ENCODE peak calls at places on chromosomes 12 and 14, in ten cellular contexts. V is fibroblast of gingiva, N is ovary, W is AML-193, C is AG08395, J is HS-5, L is lower leg skin, P is HFFc6, F is heart right ventricle, T is A549. U is an unnamed sample.

GRCh38 chr12:92987362-92987761 is 58.3 kb upstream of the EEA1 start:
- DNase-seq in V (peak), N (no peak), W (peak), C (peak), J (no peak), L (no peak), P (peak), F (no peak), T (peak), U (no peak)

GRCh38 chr14:65560340-65561027 is 148.0 kb downstream of the FUT8 start:
- DNase-seq in V (no peak), N (no peak), W (no peak), C (peak), J (no peak), L (no peak), P (no peak), F (no peak), T (no peak), U (no peak)

GRCh38 chr12:41924111-41924510 is 220.6 kb downstream of the GXYLT1 start:
- DNase-seq in V (no peak), N (no peak), W (no peak), C (no peak), J (no peak), L (no peak), P (no peak), F (no peak), T (peak), U (no peak)

GRCh38 chr12:94405378-94406116 is 54.1 kb downstream of the CEP83 start:
- DNase-seq in V (no peak), N (no peak), W (no peak), C (peak), J (no peak), L (no peak), P (no peak), F (no peak), T (no peak), U (no peak)

GRCh38 chr12:12510141-12510540 is 52.5 kb downstream of the DUSP16 start:
- DNase-seq in V (no peak), N (no peak), W (no peak), C (peak), J (peak), L (no peak), P (peak), F (no peak), T (no peak), U (no peak)

GRCh38 chr12:52126605-52127578 is 47.4 kb downstream of the SMIM41 start:
- DNase-seq in V (no peak), N (no peak), W (no peak), C (no peak), J (no peak), L (peak), P (no peak), F (no peak), T (no peak), U (no peak)

GRCh38 chr12:94889512-94890210 is 113.8 kb downstream of the NDUFA12 start:
- DNase-seq in V (no peak), N (no peak), W (no peak), C (no peak), J (no peak), L (no peak), P (no peak), F (no peak), T (no peak), U (no peak)

GRCh38 chr14:49892301-49892635 is 614 bp upstream of the ARF6 start:
- DNase-seq in V (peak), N (no peak), W (peak), C (peak), J (no peak), L (no peak), P (peak), F (no peak), T (peak), U (peak)

GRCh38 chr12:123991402-123991951 is 18.5 kb downstream of the ZNF664 start:
- DNase-seq in V (no peak), N (no peak), W (no peak), C (no peak), J (no peak), L (no peak), P (peak), F (no peak), T (no peak), U (no peak)

GRCh38 chr14:77738559-77739250 is 22.3 kb downstream of the SNW1 start:
- DNase-seq in V (no peak), N (no peak), W (no peak), C (peak), J (no peak), L (no peak), P (no peak), F (peak), T (no peak), U (no peak)

GRCh38 chr14:35213143-35213788 is 78.9 kb upstream of the PSMA6 start:
- DNase-seq in V (no peak), N (peak), W (no peak), C (no peak), J (no peak), L (no peak), P (no peak), F (no peak), T (no peak), U (no peak)

GRCh38 chr14:26527095-26527494 is 70.7 kb downstream of the NOVA1 start:
- DNase-seq in V (peak), N (no peak), W (no peak), C (peak), J (peak), L (no peak), P (no peak), F (no peak), T (peak), U (no peak)

GRCh38 chr14:50854521-50854920 is 17.3 kb upstream of the ABHD12B start:
- DNase-seq in V (no peak), N (no peak), W (peak), C (no peak), J (no peak), L (no peak), P (no peak), F (no peak), T (no peak), U (no peak)

GRCh38 chr12:54997914-54998507 is 13.4 kb upstream of the TESPA1 start:
- DNase-seq in V (no peak), N (no peak), W (no peak), C (no peak), J (no peak), L (no peak), P (no peak), F (no peak), T (no peak), U (no peak)

GRCh38 chr12:124381454-124382207 is 86.7 kb downstream of the RFLNA start:
- DNase-seq in V (peak), N (peak), W (no peak), C (peak), J (no peak), L (peak), P (peak), F (peak), T (peak), U (no peak)

GRCh38 chr12:116319851-116320621 is 42.5 kb upstream of the MED13L start:
- DNase-seq in V (peak), N (peak), W (no peak), C (peak), J (peak), L (peak), P (peak), F (peak), T (no peak), U (no peak)

GRCh38 chr14:88142990-88143389 is 138.1 kb downstream of the GPR65 start:
- DNase-seq in V (no peak), N (no peak), W (no peak), C (no peak), J (no peak), L (no peak), P (no peak), F (no peak), T (no peak), U (no peak)

GRCh38 chr14:56116128-56116900 is 1.9 kb upstream of the PELI2 start:
- DNase-seq in V (no peak), N (no peak), W (no peak), C (no peak), J (no peak), L (no peak), P (no peak), F (no peak), T (no peak), U (no peak)

GRCh38 chr12:92745874-92746553 is 43.2 kb downstream of the PLEKHG7 start:
- DNase-seq in V (peak), N (peak), W (no peak), C (peak), J (peak), L (peak), P (peak), F (peak), T (peak), U (no peak)

GRCh38 chr12:113065126-113066007 is 8.8 kb downstream of the DTX1 start:
- DNase-seq in V (no peak), N (no peak), W (no peak), C (peak), J (no peak), L (no peak), P (no peak), F (no peak), T (no peak), U (no peak)

GRCh38 chr12:32273712-32274111 is 125.6 kb upstream of the FGD4 start:
- DNase-seq in V (no peak), N (no peak), W (no peak), C (no peak), J (no peak), L (no peak), P (no peak), F (no peak), T (no peak), U (peak)

GRCh38 chr14:94040247-94040646 is 14.1 kb downstream of the OTUB2 start:
- DNase-seq in V (no peak), N (no peak), W (no peak), C (no peak), J (no peak), L (no peak), P (no peak), F (no peak), T (no peak), U (no peak)

GRCh38 chr14:22561661-22562579 is 27.1 kb downstream of the DAD1 start:
- DNase-seq in V (no peak), N (no peak), W (no peak), C (no peak), J (no peak), L (no peak), P (no peak), F (no peak), T (no peak), U (peak)

GRCh38 chr12:47797432-47797831 is 22.3 kb downstream of the HDAC7 start:
- DNase-seq in V (no peak), N (no peak), W (no peak), C (no peak), J (no peak), L (no peak), P (no peak), F (no peak), T (peak), U (no peak)

GRCh38 chr12:98419795-98420402 is 95.5 kb upstream of the TMPO start:
- DNase-seq in V (no peak), N (no peak), W (no peak), C (no peak), J (no peak), L (no peak), P (no peak), F (no peak), T (no peak), U (no peak)

GRCh38 chr12:101939856-101940265 is 62.5 kb downstream of the DRAM1 start:
- DNase-seq in V (peak), N (peak), W (peak), C (peak), J (no peak), L (no peak), P (peak), F (no peak), T (peak), U (peak)

GRCh38 chr12:121812320-121812871 is 8.6 kb downstream of the SETD1B start:
- DNase-seq in V (peak), N (peak), W (peak), C (peak), J (no peak), L (peak), P (peak), F (peak), T (peak), U (no peak)

GRCh38 chr14:52551696-52552062 is 626 bp downstream of the TXNDC16 start:
- DNase-seq in V (peak), N (no peak), W (peak), C (peak), J (no peak), L (no peak), P (peak), F (no peak), T (peak), U (no peak)

GRCh38 chr14:59161571-59162175 is 26.8 kb upstream of the DAAM1 start:
- DNase-seq in V (peak), N (no peak), W (peak), C (peak), J (no peak), L (no peak), P (peak), F (no peak), T (peak), U (no peak)

GRCh38 chr14:31950760-31951637 is 126.1 kb upstream of the ARHGAP5 start:
- DNase-seq in V (no peak), N (peak), W (no peak), C (peak), J (no peak), L (no peak), P (peak), F (peak), T (peak), U (no peak)

GRCh38 chr12:128971802-128972201 is 118.5 kb downstream of the GLT1D1 start:
- DNase-seq in V (no peak), N (no peak), W (no peak), C (no peak), J (no peak), L (no peak), P (no peak), F (no peak), T (no peak), U (no peak)

GRCh38 chr14:26856832-26857508 is 259.1 kb upstream of the NOVA1 start:
- DNase-seq in V (peak), N (no peak), W (no peak), C (no peak), J (no peak), L (no peak), P (no peak), F (no peak), T (no peak), U (no peak)

GRCh38 chr14:30496852-30497251 is 62.1 kb upstream of the G2E3 start:
- DNase-seq in V (no peak), N (no peak), W (no peak), C (no peak), J (no peak), L (no peak), P (no peak), F (no peak), T (no peak), U (no peak)

GRCh38 chr12:1591543-1591942 is 2.8 kb downstream of the FBXL14 start:
- DNase-seq in V (no peak), N (no peak), W (no peak), C (no peak), J (no peak), L (no peak), P (no peak), F (no peak), T (no peak), U (no peak)

U was measured in CD8-positive, alpha-beta T cell.